ENCODE peak calls at places on chromosomes 13 and 19, in nine cellular contexts. V is spleen; S is activated CD4-positive, alpha-beta T cell treated with anti-CD3 and anti-CD28 coated beads for 4 hours; N is progenitor cell of endocrine pancreas; T is MCF 10A; M is AG09309; E is fibroblast of lung; U is RPMI8226; F is Calu3. G is an unnamed sample.

GRCh38 chr19:19630426-19630825 is 2.4 kb upstream of the LPAR2 start:
- DNase-seq in V (no peak), S (no peak), N (no peak), T (no peak), M (no peak), E (no peak), U (no peak), F (no peak), G (no peak)

GRCh38 chr13:112106467-112107141 is 39.7 kb downstream of the SOX1 start:
- DNase-seq in V (no peak), S (no peak), N (no peak), T (no peak), M (no peak), E (no peak), U (no peak), F (no peak), G (no peak)

GRCh38 chr19:18415177-18415867 is 3.9 kb upstream of the SSBP4 start:
- DNase-seq in V (peak; percentile 85), S (no peak), N (no peak), T (no peak), M (no peak), E (peak; percentile 59), U (no peak), F (no peak), G (no peak)

GRCh38 chr13:43268632-43269031 is 245.2 kb downstream of the DNAJC15 start:
- DNase-seq in V (no peak), S (no peak), N (no peak), T (no peak), M (no peak), E (no peak), U (no peak), F (no peak), G (no peak)

GRCh38 chr13:32824671-32825070 is 191.6 kb upstream of the KL start:
- DNase-seq in V (no peak), S (no peak), N (no peak), T (peak; percentile 78), M (peak; percentile 52), E (peak; percentile 94), U (no peak), F (no peak), G (no peak)

GRCh38 chr13:78630509-78630908 is 27.2 kb upstream of the POU4F1 start:
- DNase-seq in V (no peak), S (no peak), N (no peak), T (no peak), M (no peak), E (no peak), U (no peak), F (no peak), G (no peak)

GRCh38 chr13:53873558-53873957 is 844.9 kb downstream of the OLFM4 start:
- DNase-seq in V (peak; percentile 51), S (no peak), N (no peak), T (no peak), M (no peak), E (no peak), U (no peak), F (no peak), G (no peak)

GRCh38 chr13:28684257-28684656 is 25.3 kb downstream of the POMP start:
- DNase-seq in V (no peak), S (no peak), N (no peak), T (peak; percentile 23), M (no peak), E (no peak), U (no peak), F (no peak), G (no peak)

GRCh38 chr19:6326815-6327214 is 6.6 kb downstream of the ACER1 start:
- DNase-seq in V (no peak), S (no peak), N (no peak), T (no peak), M (no peak), E (no peak), U (no peak), F (no peak), G (no peak)

GRCh38 chr13:104008571-104009435 is 942.6 kb upstream of the SLC10A2 start:
- DNase-seq in V (no peak), S (no peak), N (no peak), T (no peak), M (no peak), E (peak; percentile 94), U (peak; percentile 45), F (no peak), G (no peak)

GRCh38 chr13:102930566-102930965 is 84.7 kb downstream of the ERCC5 start:
- DNase-seq in V (no peak), S (no peak), N (no peak), T (no peak), M (no peak), E (no peak), U (no peak), F (no peak), G (no peak)

GRCh38 chr19:7191946-7192691 is 102.1 kb downstream of the INSR start:
- DNase-seq in V (no peak), S (peak; percentile 33), N (no peak), T (no peak), M (no peak), E (no peak), U (peak; percentile 72), F (no peak), G (no peak)

GRCh38 chr19:13420780-13421179 is 85.5 kb downstream of the CACNA1A start:
- DNase-seq in V (no peak), S (no peak), N (no peak), T (no peak), M (no peak), E (no peak), U (no peak), F (no peak), G (no peak)

GRCh38 chr19:58218899-58219298 is 9.8 kb upstream of the ZNF544 start:
- DNase-seq in V (no peak), S (peak; percentile 32), N (no peak), T (peak; percentile 34), M (no peak), E (no peak), U (peak; percentile 66), F (no peak), G (no peak)

GRCh38 chr13:81990652-81991051 is 1649.7 kb upstream of the SPRY2 start:
- DNase-seq in V (no peak), S (no peak), N (no peak), T (no peak), M (no peak), E (no peak), U (no peak), F (no peak), G (no peak)

GRCh38 chr19:43306097-43306496 is 36.8 kb upstream of the PSG9 start:
- DNase-seq in V (no peak), S (no peak), N (no peak), T (no peak), M (no peak), E (no peak), U (no peak), F (no peak), G (no peak)

GRCh38 chr13:41032646-41033396 is 13.7 kb upstream of the ELF1 start:
- DNase-seq in V (no peak), S (no peak), N (no peak), T (no peak), M (no peak), E (no peak), U (no peak), F (no peak), G (no peak)

GRCh38 chr19:11375143-11375948 is 880 bp downstream of the SWSAP1 start:
- DNase-seq in V (peak; percentile 95), S (peak; percentile 56), N (no peak), T (no peak), M (no peak), E (no peak), U (peak; percentile 81), F (peak; percentile 7), G (no peak)

GRCh38 chr13:99746857-99747710 is 224.5 kb downstream of the ZIC5 start:
- DNase-seq in V (no peak), S (no peak), N (no peak), T (no peak), M (no peak), E (no peak), U (no peak), F (no peak), G (no peak)

GRCh38 chr13:114128624-114129522 is 3.5 kb downstream of the RASA3 start:
- DNase-seq in V (peak; percentile 97), S (peak; percentile 92), N (no peak), T (no peak), M (peak; percentile 67), E (peak; percentile 97), U (no peak), F (no peak), G (no peak)

GRCh38 chr13:35700661-35701060 is 224.2 kb upstream of the MAB21L1 start:
- DNase-seq in V (no peak), S (no peak), N (no peak), T (no peak), M (peak; percentile 58), E (peak; percentile 81), U (no peak), F (no peak), G (no peak)